ENCODE peak calls at places on chromosomes 6 and 20, in ten cellular contexts. Z is brain microvascular endothelial cell, B is SK-N-SH, A is body of pancreas, U is mammary epithelial cell, Y is A549, W is aorta, D is RWPE1, L is sigmoid colon, M is right cardiac atrium. H is an unnamed sample.

GRCh38 chr20:15011631-15012030 is 674.2 kb upstream of the FLRT3 start:
- DNase-seq in M (no peak), A (no peak), B (peak), D (no peak), Y (no peak), W (no peak), U (no peak), Z (no peak), L (no peak), H (no peak)

GRCh38 chr6:137872071-137872470 is 5.0 kb downstream of the TNFAIP3 start:
- DNase-seq in U (peak), M (no peak), B (no peak), A (no peak), D (no peak), W (no peak), Y (no peak), Z (no peak), L (no peak), H (no peak)

GRCh38 chr20:49557449-49557848 is 10.5 kb downstream of the PTGIS start:
- DNase-seq in A (no peak), U (no peak), Y (no peak), M (no peak), L (no peak), W (no peak), D (no peak), B (no peak), Z (no peak), H (no peak)

GRCh38 chr6:135608031-135608430 is 110.5 kb upstream of the AHI1 start:
- DNase-seq in W (no peak), B (no peak), D (no peak), Y (no peak), L (no peak), M (no peak), Z (no peak), U (no peak), A (no peak), H (no peak)

GRCh38 chr20:33423141-33423834 is 20.3 kb downstream of the SNTA1 start:
- DNase-seq in B (no peak), Z (peak), L (peak), M (peak), U (peak), W (peak), Y (no peak), A (peak), D (no peak), H (no peak)

GRCh38 chr6:109466212-109466923 is 10.8 kb upstream of the MICAL1 start:
- DNase-seq in W (no peak), Y (no peak), B (no peak), L (no peak), U (no peak), Z (no peak), A (no peak), M (no peak), D (no peak), H (no peak)

GRCh38 chr20:17570347-17571152 is 675 bp downstream of the DSTN start:
- DNase-seq in M (peak), L (peak), D (peak), U (peak), Z (no peak), A (peak), Y (no peak), W (peak), B (peak), H (no peak)

GRCh38 chr20:41314386-41314785 is 3.1 kb downstream of the ZHX3 start:
- DNase-seq in U (no peak), L (no peak), A (no peak), Z (no peak), M (no peak), D (no peak), Y (no peak), B (no peak), W (no peak), H (no peak)

GRCh38 chr20:3839328-3839727 is 7.3 kb upstream of the MAVS start:
- DNase-seq in B (no peak), L (no peak), A (no peak), M (no peak), D (no peak), Y (no peak), Z (no peak), U (no peak), W (no peak), H (no peak)

GRCh38 chr6:40577672-40578071 is 9.5 kb downstream of the LRFN2 start:
- DNase-seq in Y (no peak), M (no peak), Z (no peak), W (no peak), B (no peak), A (no peak), D (no peak), U (no peak), L (no peak), H (no peak)

GRCh38 chr6:44667226-44667625 is 279.7 kb downstream of the CDC5L start:
- DNase-seq in Z (peak), B (no peak), A (no peak), D (no peak), L (no peak), U (peak), M (no peak), Y (no peak), W (no peak), H (no peak)

GRCh38 chr6:80457044-80457933 is 350.8 kb downstream of the BCKDHB start:
- DNase-seq in L (peak), B (no peak), D (peak), Y (no peak), M (peak), Z (peak), U (peak), W (peak), A (peak), H (no peak)

GRCh38 chr6:159908535-159908934 is 17.7 kb downstream of the MAS1 start:
- DNase-seq in Y (no peak), D (no peak), M (no peak), U (no peak), W (no peak), A (no peak), Z (no peak), L (no peak), B (no peak), H (no peak)

GRCh38 chr6:3281669-3282460 is 23.1 kb downstream of the PSMG4 start:
- DNase-seq in M (no peak), Z (peak), L (peak), Y (peak), D (peak), B (no peak), U (peak), W (peak), A (no peak), H (no peak)

GRCh38 chr6:75602164-75602896 is 650 bp downstream of the SENP6 start:
- DNase-seq in M (peak), B (peak), Z (peak), L (peak), Y (no peak), U (peak), W (peak), A (peak), D (peak), H (peak)

GRCh38 chr6:104326173-104327001 is 533.3 kb downstream of the HACE1 start:
- DNase-seq in B (no peak), Z (peak), L (no peak), W (no peak), U (peak), M (no peak), Y (no peak), D (no peak), A (peak), H (no peak)

GRCh38 chr6:155154158-155154830 is 109.5 kb upstream of the CLDN20 start:
- DNase-seq in W (no peak), B (peak), Y (no peak), L (no peak), M (no peak), A (no peak), Z (peak), U (peak), D (peak), H (peak)

GRCh38 chr6:146990284-146990683 is 213.9 kb upstream of the STXBP5 start:
- DNase-seq in B (no peak), L (no peak), A (no peak), U (no peak), M (no peak), Y (no peak), W (no peak), D (no peak), Z (peak), H (no peak)

GRCh38 chr20:21272279-21272678 is 30.9 kb upstream of the XRN2 start:
- DNase-seq in L (no peak), Y (no peak), Z (no peak), W (no peak), B (no peak), M (no peak), A (no peak), U (no peak), D (no peak), H (no peak)

GRCh38 chr6:79872986-79873385 is 74.4 kb downstream of the ELOVL4 start:
- DNase-seq in W (no peak), Y (no peak), B (no peak), L (no peak), A (no peak), U (peak), M (no peak), Z (peak), D (peak), H (no peak)

GRCh38 chr6:163490826-163491577 is 76.5 kb downstream of the QKI start:
- DNase-seq in W (peak), Y (peak), M (peak), A (peak), B (no peak), D (no peak), Z (peak), L (peak), U (peak), H (peak)

GRCh38 chr20:36472656-36473071 is 68.7 kb upstream of the MYL9 start:
- DNase-seq in A (peak), U (peak), Z (no peak), W (peak), B (no peak), Y (peak), D (peak), M (peak), L (peak), H (no peak)

GRCh38 chr20:34951652-34952051 is 4.0 kb downstream of the GSS start:
- DNase-seq in L (no peak), W (no peak), D (no peak), U (no peak), Y (no peak), B (no peak), M (no peak), A (no peak), Z (no peak), H (no peak)

GRCh38 chr6:154460306-154461071 is 50.0 kb downstream of the CNKSR3 start:
- DNase-seq in B (no peak), Y (no peak), Z (peak), D (no peak), M (no peak), W (no peak), U (peak), A (peak), L (no peak), H (no peak)

GRCh38 chr6:100167585-100167984 is 173.6 kb upstream of the MCHR2 start:
- DNase-seq in L (no peak), U (no peak), B (no peak), Z (no peak), M (no peak), W (no peak), D (no peak), A (no peak), Y (no peak), H (no peak)

GRCh38 chr20:6562111-6562510 is 205.4 kb upstream of the BMP2 start:
- DNase-seq in B (no peak), Y (no peak), L (no peak), U (peak), Z (peak), W (no peak), A (no peak), M (no peak), D (no peak), H (no peak)

GRCh38 chr20:52083627-52084232 is 107.8 kb downstream of the ZFP64 start:
- DNase-seq in L (peak), A (peak), B (peak), U (peak), W (no peak), Y (peak), D (peak), Z (peak), M (peak), H (peak)

GRCh38 chr6:43990627-43991619 is 136.3 kb downstream of the MRPL14 start:
- DNase-seq in M (no peak), A (peak), L (peak), U (no peak), W (peak), B (peak), Y (no peak), Z (no peak), D (no peak), H (no peak)

DNA sequence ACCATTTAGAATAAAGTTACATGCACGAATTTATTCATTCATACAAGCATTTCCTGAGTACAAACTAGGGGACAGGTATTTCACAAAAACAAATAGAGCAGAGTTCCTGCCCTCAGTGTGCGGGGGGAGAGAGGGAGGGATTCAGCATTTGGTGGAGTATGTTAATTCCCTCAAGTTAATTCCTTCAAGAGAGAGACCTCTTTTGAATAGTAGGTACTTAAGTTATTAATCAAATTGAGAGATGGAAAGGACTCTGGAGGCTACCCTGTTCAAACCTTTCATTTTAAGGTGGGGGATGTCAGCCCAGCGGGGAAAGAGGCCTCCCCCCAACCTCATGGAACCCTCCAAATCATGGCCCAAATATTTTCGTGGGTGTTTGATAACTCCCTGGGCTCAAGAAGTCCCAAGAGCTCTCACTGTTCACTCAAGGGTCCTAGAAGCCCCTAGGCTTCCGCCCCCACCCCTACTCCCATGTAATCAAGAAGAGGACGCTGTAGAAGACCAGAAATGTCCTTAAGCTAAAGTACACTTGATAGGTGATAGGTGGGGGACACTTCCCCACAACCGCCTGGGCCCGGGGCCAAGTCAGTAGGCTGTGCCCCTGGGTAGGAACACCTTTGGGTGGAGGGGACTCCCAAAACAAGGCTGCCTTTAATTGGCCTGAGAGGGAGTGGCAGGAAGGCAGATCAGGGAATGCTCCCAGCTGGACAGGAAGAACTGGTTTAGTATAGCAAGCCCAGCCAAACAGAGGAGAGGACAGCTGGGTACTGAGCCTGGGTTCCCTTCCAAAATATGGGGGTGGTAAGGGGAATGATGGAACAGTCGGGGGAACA is 2.9 kb downstream of the SDC4 start:
- DNase-seq in L (no peak), W (no peak), Y (no peak), D (peak), U (peak), M (no peak), Z (no peak), A (peak), B (no peak), H (no peak)
- H3K27ac ChIP-seq in L (peak), W (peak), Y (peak), D (peak), U (peak), M (peak), Z (peak), A (peak), B (peak), H (peak)

GRCh38 chr6:16393326-16393725 is 154.9 kb downstream of the GMPR start:
- DNase-seq in U (no peak), M (no peak), Y (no peak), D (no peak), A (no peak), Z (no peak), B (no peak), L (no peak), W (no peak), H (no peak)

GRCh38 chr6:16389642-16390041 is 151.3 kb downstream of the GMPR start:
- DNase-seq in Y (no peak), B (no peak), L (no peak), M (no peak), W (no peak), A (no peak), Z (no peak), U (no peak), D (no peak), H (no peak)

GRCh38 chr6:16394651-16395050 is 156.3 kb downstream of the GMPR start:
- DNase-seq in Z (no peak), M (no peak), B (no peak), Y (no peak), L (no peak), W (no peak), U (no peak), A (no peak), D (no peak), H (no peak)

GRCh38 chr6:16391451-16391912 is 153.1 kb downstream of the GMPR start:
- DNase-seq in Y (no peak), Z (no peak), U (no peak), D (no peak), W (no peak), B (no peak), L (no peak), M (no peak), A (no peak), H (no peak)

GRCh38 chr6:16392010-16392409 is 153.6 kb downstream of the GMPR start:
- DNase-seq in Y (no peak), A (no peak), Z (no peak), D (no peak), M (no peak), B (no peak), U (no peak), W (no peak), L (no peak), H (no peak)
- H3K27ac ChIP-seq in Y (peak), A (no peak), Z (peak), D (no peak), M (peak), B (peak), U (no peak), W (peak), L (no peak), H (peak)

GRCh38 chr6:46274502-46274901 is 103.7 kb upstream of the ENPP5 start:
- DNase-seq in B (no peak), A (no peak), L (no peak), M (no peak), U (no peak), W (no peak), D (no peak), Z (no peak), Y (no peak), H (no peak)

GRCh38 chr6:46281110-46281509 is 110.3 kb upstream of the ENPP5 start:
- DNase-seq in A (no peak), Y (no peak), D (no peak), W (no peak), M (no peak), U (no peak), B (no peak), L (no peak), Z (no peak), H (no peak)

GRCh38 chr6:46279874-46280273 is 109.1 kb upstream of the ENPP5 start:
- DNase-seq in M (no peak), Z (no peak), D (no peak), W (no peak), B (no peak), U (no peak), Y (no peak), A (no peak), L (no peak), H (no peak)

GRCh38 chr6:46273911-46274310 is 103.1 kb upstream of the ENPP5 start:
- DNase-seq in L (no peak), A (peak), M (no peak), Y (no peak), B (no peak), U (no peak), W (no peak), Z (no peak), D (no peak), H (no peak)

DNA sequence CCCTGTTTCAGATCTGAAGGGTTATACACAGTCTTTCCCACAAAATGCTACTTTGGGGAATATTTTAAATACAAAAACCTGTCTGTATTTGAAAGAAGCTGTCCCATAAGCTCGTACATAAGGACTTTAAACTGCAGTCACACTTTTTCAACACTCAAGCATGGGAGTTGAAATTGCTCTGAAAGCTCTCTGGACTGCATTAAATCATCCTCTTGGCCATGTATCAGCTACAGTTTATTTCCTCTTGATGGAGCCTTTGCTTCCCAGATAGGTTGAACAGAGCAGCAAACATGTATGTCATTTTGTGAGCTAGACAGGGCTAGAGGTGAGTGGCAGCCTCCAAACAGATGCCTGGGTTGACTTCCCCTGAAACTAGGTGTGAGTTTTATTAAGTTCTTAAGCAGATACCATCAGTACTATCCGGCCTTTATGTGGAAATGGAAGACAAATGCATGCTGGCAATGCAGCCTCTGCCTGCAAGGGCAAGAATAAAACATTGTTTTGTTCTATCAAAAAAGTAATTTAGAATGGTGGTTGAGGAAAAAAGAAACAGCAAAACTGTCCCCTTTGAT is 105.9 kb upstream of the ENPP5 start:
- DNase-seq in U (no peak), D (no peak), M (no peak), Z (no peak), L (no peak), Y (no peak), A (no peak), B (no peak), W (no peak), H (no peak)
- H3K27ac ChIP-seq in U (no peak), D (no peak), M (no peak), Z (no peak), L (no peak), Y (no peak), A (no peak), B (no peak), W (no peak), H (peak)

DNA sequence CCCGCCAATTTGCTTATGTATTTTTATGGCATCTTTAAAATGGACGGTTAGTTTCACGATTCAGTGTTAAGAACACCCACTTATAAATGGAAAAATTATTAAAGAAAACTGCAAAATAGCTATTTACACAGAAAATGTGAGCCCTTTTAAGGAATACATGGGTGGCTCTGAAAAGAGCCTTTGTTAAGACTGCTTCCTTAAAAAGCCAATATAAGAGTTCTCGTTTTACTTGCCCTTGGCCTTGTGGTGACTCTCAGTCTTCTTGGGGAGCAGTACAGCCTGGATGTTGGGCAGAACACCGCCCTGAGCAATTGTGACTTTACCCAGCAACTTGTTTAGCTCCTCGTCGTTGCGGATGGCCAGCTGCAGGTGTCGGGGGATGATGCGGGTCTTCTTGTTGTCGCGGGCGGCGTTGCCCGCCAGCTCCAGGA is 111.4 kb downstream of the HFE start:
- DNase-seq in L (no peak), Y (no peak), D (no peak), A (no peak), M (no peak), Z (no peak), W (no peak), B (no peak), U (no peak), H (no peak)
- H3K27ac ChIP-seq in L (peak), Y (peak), D (peak), A (peak), M (peak), Z (peak), W (peak), B (peak), U (peak), H (peak)

GRCh38 chr6:37256692-37257319 is 766 bp upstream of the TBC1D22B start:
- DNase-seq in M (no peak), U (peak), Y (no peak), W (no peak), Z (no peak), L (no peak), A (no peak), D (no peak), B (no peak), H (no peak)
- H3K27ac ChIP-seq in M (no peak), U (peak), Y (peak), W (no peak), Z (no peak), L (peak), A (no peak), D (no peak), B (no peak), H (no peak)

GRCh38 chr20:32326507-32326851 is 31.7 kb upstream of the ASXL1 start:
- DNase-seq in Y (no peak), D (no peak), M (no peak), U (no peak), B (no peak), L (no peak), W (no peak), Z (peak), A (no peak), H (no peak)
- H3K27ac ChIP-seq in Y (peak), D (no peak), M (peak), U (no peak), B (peak), L (no peak), W (no peak), Z (peak), A (peak), H (no peak)

GRCh38 chr6:156160007-156160787 is 617.0 kb upstream of the ARID1B start:
- DNase-seq in L (no peak), M (no peak), Y (no peak), W (no peak), A (no peak), U (no peak), Z (no peak), B (peak), D (no peak), H (no peak)

GRCh38 chr6:156160788-156161150 is 616.4 kb upstream of the ARID1B start:
- DNase-seq in B (no peak), U (no peak), L (no peak), M (no peak), D (no peak), W (no peak), Y (no peak), A (no peak), Z (no peak), H (no peak)

GRCh38 chr6:156154896-156155295 is 622.3 kb upstream of the ARID1B start:
- DNase-seq in A (no peak), W (no peak), B (no peak), Y (no peak), D (peak), U (no peak), L (no peak), M (no peak), Z (no peak), H (no peak)
- H3K27ac ChIP-seq in A (no peak), W (no peak), B (no peak), Y (no peak), D (no peak), U (no peak), L (no peak), M (no peak), Z (no peak), H (no peak)

GRCh38 chr6:156839591-156840001 is 62.4 kb downstream of the ARID1B start:
- DNase-seq in A (peak), W (no peak), B (no peak), U (no peak), L (peak), M (peak), D (no peak), Z (peak), Y (no peak), H (no peak)
- H3K27ac ChIP-seq in A (no peak), W (no peak), B (peak), U (no peak), L (no peak), M (peak), D (no peak), Z (peak), Y (no peak), H (no peak)